ENCODE peak calls at places on chromosomes 11 and 22, in seven cellular contexts. W is gastrocnemius medialis, E is adipocyte, N is uterus, J is NB4, Y is endodermal cell, A is small intestine. O is an unnamed sample.

GRCh38 chr11:64571410-64572091 is 19.5 kb upstream of the SLC22A12 start:
- DNase-seq in N (no peak), E (no peak), Y (peak), A (peak), W (no peak), J (no peak), O (no peak)

GRCh38 chr11:46977940-46978595 is 41.5 kb downstream of the CSTPP1 start:
- DNase-seq in E (peak), W (no peak), N (no peak), J (no peak), Y (no peak), A (no peak), O (no peak)

GRCh38 chr11:109048098-109048497 is 373.9 kb upstream of the C11orf87 start:
- DNase-seq in W (no peak), Y (no peak), E (peak), N (no peak), A (no peak), J (no peak), O (no peak)

GRCh38 chr11:86068138-86068861 is 584 bp downstream of the PICALM start:
- DNase-seq in Y (peak), E (peak), W (peak), N (peak), A (peak), J (peak), O (peak)

GRCh38 chr11:84498016-84498415 is 1129.1 kb downstream of the DLG2 start:
- DNase-seq in W (no peak), J (no peak), N (no peak), E (no peak), A (no peak), Y (no peak), O (peak)

GRCh38 chr11:109096266-109096665 is 325.7 kb upstream of the C11orf87 start:
- DNase-seq in A (no peak), J (no peak), N (no peak), E (no peak), W (no peak), Y (no peak), O (no peak)

GRCh38 chr11:14645985-14646900 is 2.6 kb downstream of the PDE3B start:
- DNase-seq in E (no peak), N (no peak), W (no peak), Y (no peak), A (peak), J (peak), O (no peak)

GRCh38 chr22:48574776-48575566 is 1252.7 kb downstream of the BRD1 start:
- DNase-seq in J (no peak), A (no peak), Y (peak), N (no peak), E (peak), W (no peak), O (no peak)

GRCh38 chr11:3148990-3149851 is 15.9 kb downstream of the OSBPL5 start:
- DNase-seq in W (no peak), E (no peak), Y (peak), N (no peak), J (no peak), A (peak), O (no peak)

GRCh38 chr22:37258810-37259472 is 14.9 kb upstream of the RAC2 start:
- DNase-seq in J (no peak), Y (peak), W (no peak), N (no peak), A (peak), E (no peak), O (no peak)

GRCh38 chr22:25067851-25068421 is 115.4 kb downstream of the KIAA1671 start:
- DNase-seq in J (no peak), A (peak), Y (no peak), N (no peak), W (no peak), E (no peak), O (peak)

GRCh38 chr22:44825310-44826150 is 73.2 kb downstream of the ARHGAP8 start:
- DNase-seq in Y (no peak), W (no peak), E (no peak), J (no peak), A (no peak), N (no peak), O (no peak)

GRCh38 chr11:36317992-36318391 is 21.9 kb downstream of the PRR5L start:
- DNase-seq in W (no peak), Y (no peak), J (no peak), A (no peak), E (no peak), N (no peak), O (no peak)

GRCh38 chr22:45972091-45972867 is 4.7 kb downstream of the WNT7B start:
- DNase-seq in W (no peak), E (peak), J (peak), Y (peak), A (no peak), N (no peak), O (no peak)

GRCh38 chr11:19087658-19088057 is 27.1 kb upstream of the MRGPRX2 start:
- DNase-seq in J (no peak), W (no peak), Y (peak), N (no peak), E (peak), A (no peak), O (no peak)

GRCh38 chr11:81497202-81497804 is 1236.4 kb downstream of the FAM181B start:
- DNase-seq in W (no peak), Y (peak), A (peak), J (peak), E (peak), N (no peak), O (no peak)

GRCh38 chr11:126485021-126485781 is 129.7 kb downstream of the ST3GAL4 start:
- DNase-seq in W (no peak), N (no peak), J (no peak), E (peak), Y (no peak), A (no peak), O (no peak)

GRCh38 chr11:113730887-113731726 is 25.0 kb upstream of the TMPRSS5 start:
- DNase-seq in W (peak), J (peak), N (peak), Y (peak), E (peak), A (peak), O (no peak)

GRCh38 chr22:37501610-37502341 is 15.6 kb upstream of the MFNG start:
- DNase-seq in N (peak), E (no peak), W (no peak), Y (no peak), J (no peak), A (peak), O (peak)

GRCh38 chr11:61071208-61071681 is 31.0 kb upstream of the CD5 start:
- DNase-seq in A (peak), J (peak), W (no peak), Y (no peak), E (no peak), N (no peak), O (no peak)

GRCh38 chr11:78812513-78813293 is 238.0 kb upstream of the NARS2 start:
- DNase-seq in W (no peak), Y (peak), E (no peak), J (no peak), A (peak), N (no peak), O (no peak)

DNA sequence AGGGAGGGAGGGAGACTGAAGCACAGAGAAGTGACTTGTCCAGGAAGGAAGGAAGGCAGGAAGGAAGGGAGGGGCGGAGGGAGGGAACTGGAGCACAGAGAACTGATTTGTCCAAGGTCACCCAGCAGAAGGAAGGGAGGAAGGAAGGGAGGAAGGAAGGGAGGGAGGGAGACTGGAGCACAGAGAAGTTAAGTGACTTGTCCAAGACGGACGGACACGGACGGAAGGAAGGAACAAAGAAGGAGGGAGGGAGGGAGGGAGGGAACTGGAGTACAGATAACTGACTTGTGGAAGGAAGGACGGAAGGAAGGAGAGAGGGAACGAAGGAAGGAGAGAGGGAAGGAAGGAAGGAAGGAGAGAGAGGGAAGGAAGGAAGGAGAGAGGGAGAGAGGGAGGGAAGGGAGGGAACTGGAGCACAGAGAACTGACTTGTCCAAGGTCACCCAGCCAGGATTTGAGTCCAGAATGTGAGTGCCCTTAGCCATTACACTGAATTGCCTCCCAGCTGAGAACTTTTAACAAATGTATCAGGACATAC is 1.5 kb downstream of the SLC35F2 start:
- DNase-seq in N (no peak), J (peak), W (no peak), Y (peak), A (peak), E (no peak), O (no peak)
- H3K4me3 ChIP-seq in N (no peak), J (peak), W (no peak), Y (peak), A (no peak), E (peak), O (no peak)

GRCh38 chr11:94183886-94184264 is 55.2 kb downstream of the PANX1 start:
- DNase-seq in W (no peak), A (no peak), E (peak), J (peak), N (peak), Y (peak), O (no peak)
- H3K4me3 ChIP-seq in W (no peak), A (no peak), E (no peak), J (no peak), N (no peak), Y (no peak), O (peak)

GRCh38 chr11:45147871-45148270 is 1.4 kb downstream of the PRDM11 start:
- DNase-seq in W (no peak), N (no peak), E (no peak), J (no peak), Y (no peak), A (peak), O (no peak)
- H3K4me3 ChIP-seq in W (peak), N (peak), E (peak), J (peak), Y (peak), A (peak), O (peak)

GRCh38 chr22:50246242-50247175 is 1.7 kb upstream of the TUBGCP6 start:
- DNase-seq in W (peak), N (no peak), E (no peak), J (no peak), Y (no peak), A (no peak), O (no peak)
- H3K4me3 ChIP-seq in W (no peak), N (no peak), E (peak), J (no peak), Y (no peak), A (no peak), O (no peak)

DNA sequence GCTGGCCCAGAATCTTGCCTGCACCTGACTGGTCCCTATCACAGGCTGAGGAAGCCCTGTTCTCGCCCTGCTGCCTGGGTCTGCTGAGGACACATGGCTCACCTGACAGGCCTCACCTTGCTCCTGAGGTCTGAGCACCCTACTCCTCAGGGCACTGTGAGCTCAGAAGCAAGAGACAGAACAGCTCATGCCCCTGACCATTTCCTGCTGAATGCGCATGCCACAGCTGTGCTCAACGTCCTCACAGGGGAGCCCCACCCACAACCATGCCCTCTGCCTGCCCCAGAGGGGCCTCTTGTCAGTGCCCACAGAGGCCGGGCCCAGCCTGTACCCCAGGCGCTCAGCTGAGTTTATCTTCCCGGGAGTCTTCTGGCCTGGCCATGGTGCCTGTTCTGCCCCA is 2.8 kb upstream of the TSPO start:
- DNase-seq in A (no peak), Y (no peak), E (peak), J (peak), W (no peak), N (no peak), O (no peak)
- H3K4me3 ChIP-seq in A (no peak), Y (no peak), E (no peak), J (no peak), W (no peak), N (no peak), O (no peak)

GRCh38 chr11:83335446-83336070 is 49.4 kb upstream of the CCDC90B start:
- DNase-seq in E (no peak), W (no peak), A (no peak), Y (no peak), J (no peak), N (no peak), O (no peak)
- H3K4me3 ChIP-seq in E (no peak), W (no peak), A (no peak), Y (no peak), J (no peak), N (no peak), O (no peak)

DNA sequence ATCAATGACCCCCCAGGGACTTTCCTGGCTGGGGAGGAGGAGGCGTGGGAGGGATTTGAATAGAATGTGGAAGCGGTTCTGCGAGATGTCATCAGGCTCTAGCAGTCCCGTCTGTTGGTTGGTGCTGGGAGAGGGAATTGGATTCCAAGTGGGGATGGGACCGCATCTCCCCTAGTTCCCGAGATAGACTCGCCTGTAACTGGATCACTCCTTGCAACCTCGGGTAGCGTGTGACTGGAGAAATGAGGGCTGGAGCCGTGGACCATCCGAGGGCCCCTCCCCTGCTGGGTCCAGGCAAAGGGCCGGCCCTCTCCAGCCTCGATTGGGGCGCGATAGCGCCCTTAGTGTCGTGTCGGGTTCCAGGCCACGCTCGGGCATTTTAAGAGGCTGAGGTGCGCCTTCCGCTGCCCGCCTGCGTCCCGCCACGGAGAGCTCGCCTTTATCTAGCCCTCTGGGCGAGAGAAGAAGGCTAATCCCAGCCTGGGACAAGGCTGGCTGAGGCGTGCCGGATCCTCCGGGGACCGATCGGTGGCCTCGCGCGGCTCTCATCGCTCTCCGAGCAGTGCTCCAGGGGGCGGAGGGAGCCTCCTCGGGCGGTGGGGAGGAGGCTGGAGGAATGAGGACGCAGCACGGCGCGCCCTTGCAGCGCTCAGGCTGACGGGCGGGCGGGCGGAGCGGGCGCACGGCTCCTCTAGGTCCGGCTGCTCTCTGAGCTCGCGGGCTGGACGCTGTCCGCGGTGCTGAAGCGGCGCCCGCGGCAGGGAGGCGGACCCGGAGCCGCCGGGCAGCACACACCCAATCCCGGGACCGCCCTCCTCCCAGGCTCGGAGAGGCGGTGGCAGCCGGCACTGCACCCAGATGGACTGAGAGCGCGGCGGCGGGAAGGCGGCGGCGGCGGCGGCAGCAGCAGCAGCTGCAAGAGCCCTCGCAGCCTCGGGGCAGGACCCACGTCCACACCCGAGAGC is 107.8 kb downstream of the OSBP2 start:
- DNase-seq in Y (peak), E (peak), A (peak), W (peak), J (peak), N (peak), O (peak)
- H3K4me3 ChIP-seq in Y (peak), E (peak), A (no peak), W (peak), J (no peak), N (no peak), O (peak)

GRCh38 chr11:112448806-112449205 is 188.1 kb upstream of the PLET1 start:
- DNase-seq in A (no peak), J (no peak), Y (no peak), N (no peak), W (no peak), E (no peak), O (no peak)
- H3K4me3 ChIP-seq in A (no peak), J (no peak), Y (no peak), N (no peak), W (no peak), E (no peak), O (no peak)

DNA sequence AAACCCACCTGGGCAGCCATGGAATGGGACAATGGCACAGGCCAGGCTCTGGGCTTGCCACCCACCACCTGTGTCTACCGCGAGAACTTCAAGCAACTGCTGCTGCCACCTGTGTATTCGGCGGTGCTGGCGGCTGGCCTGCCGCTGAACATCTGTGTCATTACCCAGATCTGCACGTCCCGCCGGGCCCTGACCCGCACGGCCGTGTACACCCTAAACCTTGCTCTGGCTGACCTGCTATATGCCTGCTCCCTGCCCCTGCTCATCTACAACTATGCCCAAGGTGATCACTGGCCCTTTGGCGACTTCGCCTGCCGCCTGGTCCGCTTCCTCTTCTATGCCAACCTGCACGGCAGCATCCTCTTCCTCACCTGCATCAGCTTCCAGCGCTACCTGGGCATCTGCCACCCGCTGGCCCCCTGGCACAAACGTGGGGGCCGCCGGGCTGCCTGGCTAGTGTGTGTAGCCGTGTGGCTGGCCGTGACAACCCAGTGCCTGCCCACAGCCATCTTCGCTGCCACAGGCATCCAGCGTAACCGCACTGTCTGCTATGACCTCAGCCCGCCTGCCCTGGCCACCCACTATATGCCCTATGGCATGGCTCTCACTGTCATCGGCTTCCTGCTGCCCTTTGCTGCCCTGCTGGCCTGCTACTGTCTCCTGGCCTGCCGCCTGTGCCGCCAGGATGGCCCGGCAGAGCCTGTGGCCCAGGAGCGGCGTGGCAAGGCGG is 11.4 kb upstream of the ARHGEF17 start:
- DNase-seq in E (no peak), Y (no peak), N (no peak), A (no peak), W (no peak), J (no peak), O (no peak)
- H3K4me3 ChIP-seq in E (no peak), Y (no peak), N (no peak), A (no peak), W (no peak), J (no peak), O (no peak)

O was measured in thoracic aorta.